ENCODE peak calls at places on chromosome 11, in nine cellular contexts. I is HCT116; P is posterior vena cava; H is NCI-H1417; V is GM23248; M is neural crest cell; D is mucosa of descending colon; Q is MG63; G is CD4-positive, CD25-positive, alpha-beta regulatory T cell. U is an unnamed sample.

GRCh38 chr11:67366546-67366945 is 6.9 kb downstream of the CLCF1 start:
- DNase-seq in I (no peak), P (no peak), H (no peak), V (peak), M (no peak), D (no peak), Q (no peak), G (no peak), U (no peak)

GRCh38 chr11:107857550-107858216 is 904 bp downstream of the SLC35F2 start:
- DNase-seq in I (no peak), P (no peak), H (no peak), V (peak), M (peak), D (no peak), Q (no peak), G (no peak), U (no peak)

GRCh38 chr11:89463381-89463780 is 27.8 kb downstream of the NOX4 start:
- DNase-seq in I (no peak), P (no peak), H (no peak), V (no peak), M (no peak), D (no peak), Q (no peak), G (no peak), U (no peak)

GRCh38 chr11:118226294-118226693 is 1.5 kb upstream of the JAML start:
- DNase-seq in I (no peak), P (no peak), H (no peak), V (peak), M (no peak), D (no peak), Q (peak), G (no peak), U (no peak)

GRCh38 chr11:19846654-19847330 is 134.2 kb downstream of the NAV2 start:
- DNase-seq in I (no peak), P (no peak), H (no peak), V (peak), M (no peak), D (no peak), Q (no peak), G (no peak), U (peak)

GRCh38 chr11:18743900-18744514 is 18.0 kb upstream of the IGSF22 start:
- DNase-seq in I (no peak), P (no peak), H (no peak), V (no peak), M (no peak), D (no peak), Q (no peak), G (no peak), U (no peak)

GRCh38 chr11:27934830-27935145 is 173.2 kb downstream of the KIF18A start:
- DNase-seq in I (peak), P (no peak), H (no peak), V (peak), M (no peak), D (no peak), Q (peak), G (no peak), U (peak)

GRCh38 chr11:2699185-2699530 is 636 bp downstream of the KCNQ1OT1 start:
- DNase-seq in I (no peak), P (peak), H (no peak), V (peak), M (no peak), D (no peak), Q (peak), G (no peak), U (peak)

GRCh38 chr11:69630009-69630870 is 10.7 kb upstream of the CCND1 start:
- DNase-seq in I (no peak), P (no peak), H (no peak), V (peak), M (no peak), D (no peak), Q (no peak), G (no peak), U (no peak)

GRCh38 chr11:133713844-133714243 is 131.5 kb downstream of the SPATA19 start:
- DNase-seq in I (no peak), P (no peak), H (no peak), V (no peak), M (no peak), D (no peak), Q (no peak), G (no peak), U (no peak)